ENCODE peak calls at places on chromosomes 4 and X, in four cellular contexts. E, R, H and J are unnamed samples.

GRCh38 chrX:68929332-68930150 is 100.7 kb downstream of the EFNB1 start:
- DNase-seq in R (no peak), E (no peak), H (peak; percentile 14), J (no peak)

GRCh38 chr4:99755223-99755944 is 61.2 kb upstream of the DAPP1 start:
- DNase-seq in R (no peak), H (no peak), E (no peak), J (no peak)

GRCh38 chrX:23497919-23498318 is 163.3 kb downstream of the PTCHD1 start:
- DNase-seq in R (no peak), H (no peak), E (no peak), J (no peak)

GRCh38 chr4:169922632-169923276 is 103.4 kb downstream of the MFAP3L start:
- DNase-seq in H (no peak), R (no peak), E (no peak), J (no peak)

GRCh38 chr4:123517971-123518370 is 121.4 kb downstream of the SPRY1 start:
- DNase-seq in R (no peak), H (no peak), E (no peak), J (no peak)

GRCh38 chrX:41029332-41029731 is 55.9 kb upstream of the USP9X start:
- DNase-seq in E (peak; percentile 27), H (peak; percentile 89), R (no peak), J (no peak)

GRCh38 chr4:94583938-94584641 is 132.3 kb downstream of the PDLIM5 start:
- DNase-seq in H (no peak), R (no peak), E (no peak), J (no peak)

GRCh38 chrX:130906776-130907175 is 3.8 kb upstream of the ENOX2 start:
- DNase-seq in R (no peak), E (peak; percentile 14), H (no peak), J (no peak)

GRCh38 chr4:168516841-168517240 is 20.0 kb downstream of the PALLD start:
- DNase-seq in R (no peak), H (no peak), E (no peak), J (no peak)

GRCh38 chr4:40811886-40812857 is 62.4 kb downstream of the NSUN7 start:
- DNase-seq in H (no peak), R (no peak), E (no peak), J (peak; percentile 64)

DNA sequence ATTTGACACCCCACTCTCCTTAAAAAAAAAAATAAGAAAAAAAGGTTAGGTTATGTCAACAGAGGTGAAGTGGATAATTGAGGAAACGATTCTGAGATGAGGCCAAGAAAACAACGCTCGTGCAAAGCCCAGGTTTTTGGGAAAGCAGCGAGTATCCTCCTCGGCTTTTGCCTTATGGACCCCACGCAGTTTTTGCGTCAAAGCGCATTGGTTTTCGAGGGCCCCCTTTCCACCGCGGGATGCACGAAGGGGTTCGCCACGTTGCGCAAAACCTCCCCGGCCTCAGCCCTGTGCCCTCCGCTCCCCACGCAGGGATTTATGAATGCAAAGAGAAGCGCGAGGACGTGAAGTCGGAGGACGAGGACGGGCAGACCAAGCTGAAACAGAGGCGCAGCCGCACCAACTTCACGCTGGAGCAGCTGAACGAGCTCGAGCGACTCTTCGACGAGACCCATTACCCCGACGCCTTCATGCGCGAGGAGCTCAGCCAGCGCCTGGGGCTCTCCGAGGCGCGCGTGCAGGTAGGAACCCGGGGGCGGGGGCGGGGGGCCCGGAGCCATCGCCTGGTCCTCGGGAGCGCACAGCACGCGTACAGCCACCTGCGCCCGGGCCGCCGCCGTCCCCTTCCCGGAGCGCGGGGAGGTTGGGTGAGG is 3.8 kb downstream of the SHOX start:
- DNase-seq in R (no peak), E (no peak), H (no peak), J (no peak)
- H3K4me3 ChIP-seq in R (no peak overlapping the region), E (no peak overlapping the region), H (no peak overlapping the region), J (no peak overlapping the region)

GRCh38 chrX:96841325-96841724 is 42.4 kb upstream of the RPA4 start:
- DNase-seq in E (no peak), H (no peak), R (no peak), J (no peak)

GRCh38 chrX:96833333-96833732 is 50.4 kb upstream of the RPA4 start:
- DNase-seq in H (no peak), R (no peak), E (no peak), J (no peak)

GRCh38 chrX:96834137-96834536 is 49.6 kb upstream of the RPA4 start:
- DNase-seq in E (no peak), H (no peak), R (no peak), J (no peak)

GRCh38 chrX:96835660-96836289 is 47.9 kb upstream of the RPA4 start:
- DNase-seq in H (no peak), E (no peak), R (no peak), J (no peak)

GRCh38 chrX:96837808-96838207 is 45.9 kb upstream of the RPA4 start:
- DNase-seq in H (no peak), E (no peak), R (no peak), J (no peak)
- TF ChIP-seq MYC in H (no peak), E (no peak), R (no peak), J (no peak)

GRCh38 chrX:55488268-55488558 is 1.4 kb downstream of the USP51 start:
- DNase-seq in E (no peak), R (no peak), H (no peak), J (no peak)
- H3K4me3 ChIP-seq in E (no peak overlapping the region), R (peak overlapping the region; percentile 33), H (peak overlapping the region; percentile 71), J (peak overlapping the region; percentile 53)

GRCh38 chr4:159428293-159428692 is 325.4 kb downstream of the RAPGEF2 start:
- DNase-seq in H (no peak), E (no peak), R (no peak), J (no peak)

GRCh38 chr4:159428975-159429692 is 326.3 kb downstream of the RAPGEF2 start:
- DNase-seq in H (no peak), R (no peak), E (no peak), J (no peak)

GRCh38 chr4:159429693-159430035 is 326.8 kb downstream of the RAPGEF2 start:
- DNase-seq in E (no peak), R (no peak), H (no peak), J (no peak)

GRCh38 chr4:159422626-159423025 is 319.7 kb downstream of the RAPGEF2 start:
- DNase-seq in E (no peak), H (no peak), R (no peak), J (no peak)

GRCh38 chr4:159425749-159426376 is 323.0 kb downstream of the RAPGEF2 start:
- DNase-seq in E (no peak), H (no peak), R (peak; percentile 32), J (no peak)
- TF ChIP-seq MYC in E (no peak), H (no peak), R (no peak), J (no peak)

GRCh38 chr4:15526924-15527592 is 57.4 kb downstream of the CC2D2A start:
- DNase-seq in R (peak; percentile 17), H (no peak), E (no peak), J (no peak)

GRCh38 chr4:15533817-15534216 is 64.1 kb downstream of the CC2D2A start:
- DNase-seq in R (no peak), E (no peak), H (no peak), J (no peak)

GRCh38 chr4:15536552-15537499 is 67.1 kb downstream of the CC2D2A start:
- DNase-seq in E (no peak), R (no peak), H (no peak), J (no peak)

DNA sequence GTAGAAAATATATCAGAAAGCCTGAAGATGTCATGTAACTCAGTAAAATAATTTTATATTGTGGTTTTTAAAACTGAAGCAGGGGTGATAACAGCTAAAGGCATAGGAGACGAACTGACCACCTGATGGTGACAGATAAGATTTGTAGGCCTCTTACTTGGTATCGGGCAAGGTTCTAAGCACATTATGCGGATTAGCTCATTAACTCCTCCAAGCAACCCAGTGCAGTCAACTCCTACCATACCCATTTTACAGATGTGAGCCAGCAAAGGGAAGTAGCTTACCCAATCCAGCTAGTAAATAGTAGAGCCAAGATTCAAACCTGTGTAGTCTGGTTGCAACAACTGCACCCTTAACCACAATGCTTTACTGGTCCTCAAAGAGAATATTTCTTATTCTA is 62.1 kb downstream of the CC2D2A start:
- DNase-seq in H (no peak), R (peak; percentile 19), E (no peak), J (peak; percentile 10)
- H3K4me3 ChIP-seq in H (no peak overlapping the region), R (no peak overlapping the region), E (no peak overlapping the region), J (no peak overlapping the region)

GRCh38 chrX:74420194-74421035 is 878 bp upstream of the SLC16A2 start:
- DNase-seq in H (peak; percentile 64), R (no peak), E (no peak), J (peak; percentile 21)

GRCh38 chrX:74422029-74422352 is 698 bp downstream of the SLC16A2 start:
- DNase-seq in R (no peak), H (no peak), E (no peak), J (peak; percentile 4)

GRCh38 chrX:74422576-74423288 is 1.4 kb downstream of the SLC16A2 start:
- DNase-seq in H (no peak), E (peak; percentile 4), R (no peak), J (peak; percentile 66)

GRCh38 chrX:74419861-74420193 is 1.5 kb upstream of the SLC16A2 start:
- DNase-seq in R (no peak), H (no peak), E (no peak), J (no peak)

GRCh38 chrX:74421181-74422028 is at the start of gene SLC16A2:
- DNase-seq in R (no peak), H (peak; percentile 80), E (no peak), J (peak; percentile 93)
- TF ChIP-seq MYC in R (no peak), H (no peak), E (no peak), J (peak; percentile 20)

GRCh38 chr4:4608214-4608537 is 66.3 kb upstream of the STX18 start:
- DNase-seq in E (no peak), R (no peak), H (no peak), J (no peak)

GRCh38 chr4:4607336-4608213 is 65.7 kb upstream of the STX18 start:
- DNase-seq in E (no peak), H (no peak), R (no peak), J (no peak)

GRCh38 chr4:4613126-4613465 is 71.2 kb upstream of the STX18 start:
- DNase-seq in H (no peak), R (no peak), E (no peak), J (no peak)

GRCh38 chr4:4610672-4611071 is 68.8 kb upstream of the STX18 start:
- DNase-seq in R (no peak), E (no peak), H (no peak), J (no peak)

GRCh38 chr4:4609622-4610334 is 67.9 kb upstream of the STX18 start:
- DNase-seq in E (peak; percentile 62), H (no peak), R (no peak), J (no peak)
- H3K4me3 ChIP-seq in E (no peak overlapping the region), H (no peak overlapping the region), R (no peak overlapping the region), J (no peak overlapping the region)